ENCODE peak calls at places on chromosomes 13 and 19, in five cellular contexts. U is ovary, N is AG09319, D is epithelial cell of esophagus, W is Calu3. P is an unnamed sample.

GRCh38 chr19:9668544-9668943 is 6.4 kb downstream of the ZNF562 start:
- DNase-seq in U (no peak), N (no peak), D (no peak), W (no peak), P (no peak)

GRCh38 chr19:49363265-49364082 is at the start of gene DKKL1:
- DNase-seq in U (peak), N (peak), D (peak), W (peak), P (peak)

GRCh38 chr19:13014921-13015280 is 19.6 kb downstream of the NFIX start:
- DNase-seq in U (no peak), N (no peak), D (no peak), W (no peak), P (no peak)

GRCh38 chr13:39129253-39129652 is 91.0 kb downstream of the NHLRC3 start:
- DNase-seq in U (no peak), N (no peak), D (no peak), W (no peak), P (no peak)

GRCh38 chr19:27774337-27774736 is 1438.6 kb downstream of the UQCRFS1 start:
- DNase-seq in U (no peak), N (no peak), D (no peak), W (no peak), P (no peak)

GRCh38 chr13:21619633-21620220 is 15.8 kb upstream of the MICU2 start:
- DNase-seq in U (no peak), N (no peak), D (no peak), W (no peak), P (no peak)

GRCh38 chr19:39270091-39270871 is 2.1 kb downstream of the IFNL2 start:
- DNase-seq in U (no peak), N (no peak), D (no peak), W (no peak), P (no peak)

GRCh38 chr13:21738636-21739035 is 67.8 kb downstream of the FGF9 start:
- DNase-seq in U (no peak), N (no peak), D (no peak), W (no peak), P (no peak)

GRCh38 chr19:18452386-18452785 is 14.5 kb upstream of the ISYNA1 start:
- DNase-seq in U (no peak), N (no peak), D (no peak), W (no peak), P (no peak)

GRCh38 chr13:61466280-61466679 is 50.6 kb upstream of the PCDH20 start:
- DNase-seq in U (no peak), N (no peak), D (no peak), W (no peak), P (no peak)
- TF ChIP-seq CTCF in U (no peak), N (no peak), D (peak), W (no peak), P (no peak)

GRCh38 chr13:110505594-110505993 is 55.9 kb downstream of the RAB20 start:
- DNase-seq in U (no peak), N (no peak), D (no peak), W (no peak), P (no peak)

GRCh38 chr13:110506396-110506795 is 55.1 kb downstream of the RAB20 start:
- DNase-seq in U (no peak), N (no peak), D (no peak), W (no peak), P (no peak)

GRCh38 chr13:110509478-110509926 is 52.0 kb downstream of the RAB20 start:
- DNase-seq in U (no peak), N (no peak), D (no peak), W (no peak), P (no peak)

GRCh38 chr13:110506859-110507566 is 54.5 kb downstream of the RAB20 start:
- DNase-seq in U (peak), N (no peak), D (peak), W (peak), P (no peak)

GRCh38 chr13:110507678-110508381 is 53.7 kb downstream of the RAB20 start:
- DNase-seq in U (no peak), N (no peak), D (peak), W (peak), P (no peak)
- TF ChIP-seq CTCF in U (no peak), N (no peak), D (no peak), W (peak), P (no peak)

GRCh38 chr19:42229855-42230331 is 9.8 kb downstream of the ZNF526 start:
- DNase-seq in U (no peak), N (no peak), D (no peak), W (no peak), P (no peak)

GRCh38 chr19:42226886-42227285 is 6.8 kb downstream of the ZNF526 start:
- DNase-seq in U (no peak), N (no peak), D (peak), W (no peak), P (no peak)

GRCh38 chr19:42232435-42232834 is 10.0 kb downstream of the GSK3A start:
- DNase-seq in U (no peak), N (no peak), D (no peak), W (no peak), P (no peak)

GRCh38 chr19:42228640-42229039 is 8.5 kb downstream of the ZNF526 start:
- DNase-seq in U (no peak), N (no peak), D (no peak), W (no peak), P (no peak)

DNA sequence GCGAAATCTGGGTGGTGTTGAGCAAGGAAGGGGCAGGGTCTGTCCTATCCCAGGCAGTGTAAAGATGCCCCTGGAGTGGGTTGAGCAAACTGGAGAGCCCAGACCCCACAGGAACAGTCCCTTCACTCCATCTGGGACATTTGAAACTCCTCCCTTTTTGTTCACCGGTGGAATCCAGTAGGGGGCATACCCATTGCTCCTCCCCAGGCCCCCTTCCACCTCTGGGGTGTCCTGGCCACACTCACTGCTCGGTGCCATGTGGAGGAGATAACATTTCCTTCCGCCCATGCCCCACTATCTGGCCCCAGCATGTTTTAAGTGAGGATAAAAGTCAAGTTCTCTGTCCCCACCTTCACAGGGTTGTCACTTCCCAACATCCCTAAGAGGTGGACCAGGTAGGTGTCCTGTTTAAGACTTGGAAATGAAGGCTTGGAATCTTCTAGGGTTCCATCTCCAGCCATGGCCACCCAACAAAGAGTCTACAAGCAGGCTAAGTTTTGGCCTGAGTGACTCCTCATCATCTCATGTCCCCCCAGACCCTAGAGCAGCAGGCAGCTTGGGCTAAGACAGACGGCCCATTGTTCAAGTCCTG is 9.2 kb downstream of the ZNF526 start:
- DNase-seq in U (no peak), N (no peak), D (no peak), W (no peak), P (no peak)
- TF ChIP-seq CTCF in U (no peak), N (no peak), D (no peak), W (no peak), P (no peak)

GRCh38 chr19:10688545-10689280 is 12.5 kb upstream of the QTRT1 start:
- DNase-seq in U (no peak), N (no peak), D (no peak), W (no peak), P (no peak)

GRCh38 chr19:10687518-10688288 is 13.5 kb upstream of the QTRT1 start:
- DNase-seq in U (no peak), N (no peak), D (no peak), W (no peak), P (no peak)

GRCh38 chr19:10685210-10685609 is 16.0 kb upstream of the QTRT1 start:
- DNase-seq in U (no peak), N (no peak), D (no peak), W (no peak), P (no peak)

GRCh38 chr19:10686661-10687517 is 14.3 kb upstream of the QTRT1 start:
- DNase-seq in U (no peak), N (no peak), D (peak), W (no peak), P (no peak)

DNA sequence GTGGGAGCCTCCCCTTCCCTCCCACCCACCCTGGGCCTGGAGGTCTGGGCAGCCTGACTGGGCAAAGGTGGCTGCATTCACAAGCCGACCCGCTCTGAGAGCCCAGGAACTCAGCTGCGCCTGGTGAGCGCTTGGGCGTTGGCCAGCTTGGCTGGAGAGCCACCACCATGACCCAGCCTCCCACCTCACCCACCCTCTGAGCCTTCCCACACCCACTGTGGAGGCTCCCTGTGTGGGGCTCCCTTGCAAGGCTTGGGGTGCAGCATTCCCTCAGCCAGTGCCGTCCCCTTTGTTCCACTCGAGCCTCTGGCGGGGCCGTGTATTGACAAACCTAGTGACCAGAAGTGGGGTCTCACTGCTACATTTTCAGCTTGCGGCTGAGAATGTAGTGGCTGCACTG is 15.0 kb upstream of the QTRT1 start:
- DNase-seq in U (no peak), N (no peak), D (no peak), W (no peak), P (no peak)
- TF ChIP-seq CTCF in U (no peak), N (no peak), D (no peak), W (no peak), P (no peak)

DNA sequence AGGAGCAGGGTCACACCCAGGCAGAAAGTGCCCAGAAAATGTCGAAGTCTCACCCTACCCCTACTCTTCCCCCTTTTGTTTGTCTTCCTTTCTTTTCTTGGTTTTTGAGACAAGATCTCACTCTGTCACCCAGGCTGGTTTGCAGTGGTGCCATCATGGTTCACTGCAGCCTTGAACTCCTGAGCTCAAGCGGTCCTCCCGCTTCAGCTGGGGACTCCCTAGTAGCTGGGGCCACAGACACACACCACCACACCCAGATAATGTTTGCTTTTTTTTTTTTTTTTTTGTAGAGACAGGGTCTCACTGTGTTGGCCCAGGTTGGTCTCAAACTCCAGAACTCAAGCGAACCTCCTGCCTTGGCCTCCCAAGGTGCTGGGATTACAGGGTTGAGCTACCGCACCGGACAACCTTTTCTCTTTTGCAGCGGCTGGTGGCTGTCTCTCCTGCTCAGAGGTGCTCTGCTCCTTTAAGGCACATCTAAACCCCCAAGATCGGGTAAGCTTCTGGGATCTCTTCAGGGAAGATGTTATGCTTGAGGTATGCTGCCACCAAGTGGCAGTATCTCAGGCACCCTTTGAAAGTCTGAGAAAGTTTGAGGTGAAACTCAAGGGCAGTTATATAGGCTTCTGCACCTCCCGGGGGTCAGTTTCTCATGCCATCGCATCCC is 22.4 kb upstream of the EBI3 start:
- DNase-seq in U (no peak), N (no peak), D (no peak), W (peak), P (no peak)
- TF ChIP-seq CTCF in U (no peak), N (peak), D (peak), W (no peak), P (peak)